ENCODE peak calls at places on chromosomes 2 and 18, in six cellular contexts. J is OCI-LY7; W is adrenal gland; F is fibroblast of lung; C is gastrocnemius medialis; I is CD8-positive, alpha-beta memory T cell. Y is an unnamed sample.
A peak's percentile ranks its signal among the peaks of the same experiment; 100 is the strongest.

GRCh38 chr2:64857581-64858471 is 131.4 kb upstream of the SLC1A4 start:
- DNase-seq in W (peak; percentile 47), J (no peak), C (peak; percentile 44), F (peak; percentile 90), I (no peak), Y (peak; percentile 85)

GRCh38 chr2:189091253-189091652 is 88.3 kb downstream of the COL5A2 start:
- DNase-seq in J (no peak), F (no peak), C (no peak), I (no peak), W (no peak), Y (no peak)

GRCh38 chr2:67945976-67946375 is 116.8 kb downstream of the C1D start:
- DNase-seq in C (no peak), I (no peak), F (no peak), J (no peak), W (no peak), Y (no peak)

GRCh38 chr2:241913703-241914102 is 44.2 kb downstream of the RTP5 start:
- DNase-seq in W (no peak), F (no peak), I (no peak), J (no peak), C (no peak), Y (no peak)

GRCh38 chr2:235311044-235311443 is 182.8 kb upstream of the AGAP1 start:
- DNase-seq in F (no peak), J (no peak), I (no peak), W (no peak), C (no peak), Y (no peak)

GRCh38 chr2:60472663-60473289 is 80.7 kb downstream of the BCL11A start:
- DNase-seq in J (no peak), I (no peak), C (no peak), F (no peak), W (no peak), Y (no peak)

GRCh38 chr2:232652505-232652851 is 19.1 kb downstream of the EFHD1 start:
- DNase-seq in F (no peak), W (no peak), C (no peak), I (no peak), J (no peak), Y (no peak)

GRCh38 chr2:132426033-132426432 is 9.4 kb downstream of the GPR39 start:
- DNase-seq in C (no peak), W (no peak), F (no peak), I (no peak), J (no peak), Y (no peak)

GRCh38 chr18:9094307-9095226 is 7.9 kb upstream of the NDUFV2 start:
- DNase-seq in W (no peak), C (no peak), J (no peak), F (peak; percentile 83), I (no peak), Y (no peak)

GRCh38 chr2:24860631-24861030 is 59.4 kb downstream of the ADCY3 start:
- DNase-seq in J (no peak), F (no peak), C (no peak), W (no peak), I (no peak), Y (no peak)

GRCh38 chr2:45647346-45647745 is 4.1 kb upstream of the PRKCE start:
- DNase-seq in W (no peak), F (no peak), C (no peak), J (no peak), I (no peak), Y (no peak)

GRCh38 chr2:168033966-168034365 is 213.4 kb downstream of the STK39 start:
- DNase-seq in I (no peak), W (no peak), C (no peak), J (no peak), F (no peak), Y (no peak)

GRCh38 chr2:101026923-101027469 is 24.9 kb downstream of the RPL31 start:
- DNase-seq in W (no peak), I (no peak), J (no peak), C (no peak), F (no peak), Y (no peak)

GRCh38 chr18:79898952-79899608 is 52.4 kb downstream of the SLC66A2 start:
- DNase-seq in C (peak; percentile 8), I (no peak), F (no peak), W (no peak), J (no peak), Y (peak; percentile 4)

GRCh38 chr2:128320609-128321420 is 2.1 kb upstream of the HS6ST1 start:
- DNase-seq in C (peak; percentile 43), F (no peak), J (no peak), I (no peak), W (no peak), Y (peak; percentile 77)

GRCh38 chr2:113274427-113274826 is 4.3 kb downstream of the PAX8 start:
- DNase-seq in I (no peak), W (no peak), F (no peak), J (no peak), C (no peak), Y (no peak)

GRCh38 chr2:113272463-113272862 is 6.3 kb downstream of the PAX8 start:
- DNase-seq in J (no peak), I (no peak), C (no peak), W (no peak), F (no peak), Y (no peak)

GRCh38 chr2:113275556-113276215 is 3.0 kb downstream of the PAX8 start:
- DNase-seq in C (no peak), I (no peak), J (no peak), W (no peak), F (no peak), Y (no peak)

GRCh38 chr2:113276216-113276905 is 2.4 kb downstream of the PAX8 start:
- DNase-seq in F (no peak), I (no peak), W (no peak), J (no peak), C (no peak), Y (no peak)

GRCh38 chr2:113273031-113273551 is 5.6 kb downstream of the PAX8 start:
- DNase-seq in I (no peak), J (peak; percentile 35), C (no peak), F (peak; percentile 38), W (no peak), Y (no peak)
- H3K27ac ChIP-seq in I (no peak overlapping the region), J (no peak overlapping the region), C (no peak overlapping the region), F (no peak overlapping the region), W (no peak overlapping the region), Y (no peak overlapping the region)

GRCh38 chr18:13381331-13381730 is 162.8 kb downstream of the LDLRAD4 start:
- DNase-seq in I (no peak), F (no peak), C (no peak), J (no peak), W (no peak), Y (no peak)

GRCh38 chr18:13381907-13382682 is 163.5 kb downstream of the LDLRAD4 start:
- DNase-seq in I (peak; percentile 61), F (peak; percentile 40), J (no peak), C (peak; percentile 43), W (peak; percentile 71), Y (peak; percentile 90)

GRCh38 chr18:13380671-13381070 is 162.1 kb downstream of the LDLRAD4 start:
- DNase-seq in F (no peak), J (no peak), C (no peak), W (no peak), I (no peak), Y (no peak)

GRCh38 chr18:13382990-13383821 is 164.6 kb downstream of the LDLRAD4 start:
- DNase-seq in F (no peak), I (no peak), W (no peak), C (no peak), J (no peak), Y (no peak)

DNA sequence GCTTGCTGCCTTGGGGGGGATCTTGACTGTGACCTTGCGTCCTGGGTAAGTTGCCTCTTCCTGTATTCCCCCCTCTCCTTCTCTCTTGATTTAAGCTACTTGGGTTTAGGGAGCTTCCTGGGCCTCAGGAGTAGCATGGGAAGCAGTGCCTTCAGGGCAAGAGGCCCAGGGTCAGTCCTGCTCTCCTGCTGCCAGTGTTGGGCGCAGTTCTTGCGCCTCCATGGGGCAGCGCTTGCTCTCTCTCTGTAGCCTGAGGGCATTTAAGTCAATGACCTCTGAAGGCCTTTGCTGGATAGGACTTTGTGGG is 164.1 kb downstream of the LDLRAD4 start:
- DNase-seq in C (no peak), I (no peak), F (no peak), J (no peak), W (peak; percentile 47), Y (peak; percentile 60)
- H3K4me3 ChIP-seq in C (no peak overlapping the region), I (peak overlapping the region; percentile 41), F (no peak overlapping the region), J (no peak overlapping the region), W (no peak overlapping the region), Y (no peak overlapping the region)

GRCh38 chr18:77107218-77107815 is 25.3 kb downstream of the MBP start:
- DNase-seq in J (no peak), W (no peak), F (peak; percentile 24), C (peak; percentile 22), I (no peak), Y (peak; percentile 44)

GRCh38 chr18:77106331-77106730 is 26.3 kb downstream of the MBP start:
- DNase-seq in C (peak; percentile 22), J (no peak), F (no peak), I (peak; percentile 87), W (no peak), Y (peak; percentile 67)

GRCh38 chr18:77105021-77105420 is 27.6 kb downstream of the MBP start:
- DNase-seq in C (no peak), J (no peak), F (no peak), W (no peak), I (no peak), Y (no peak)

GRCh38 chr18:77103991-77104521 is 28.5 kb downstream of the MBP start:
- DNase-seq in J (no peak), C (no peak), F (no peak), W (no peak), I (no peak), Y (no peak)

DNA sequence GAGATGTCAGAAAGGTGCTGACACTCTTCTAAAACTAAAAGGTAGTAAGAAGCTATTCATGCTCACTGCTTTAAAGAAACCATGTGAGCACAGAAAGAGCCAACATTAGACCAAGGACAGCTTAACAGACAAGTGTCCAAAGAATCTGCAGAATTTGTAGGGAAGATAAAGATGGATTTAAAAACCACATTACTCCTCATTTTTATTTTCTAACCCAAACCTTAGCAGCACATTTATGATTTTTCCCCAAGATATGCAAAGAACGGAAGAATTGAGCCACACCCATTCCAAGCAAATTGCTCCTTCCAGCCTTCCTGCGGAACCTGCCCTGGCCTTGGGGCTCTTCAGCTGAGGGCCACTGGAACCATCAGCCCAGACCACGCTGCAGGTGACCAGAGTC is 26.9 kb downstream of the MBP start:
- DNase-seq in J (no peak), W (no peak), C (no peak), I (no peak), F (no peak), Y (no peak)
- H3K4me1 ChIP-seq in J (peaks cover 71% of the 10 kb centered on the region), W (peaks cover 63% of the 10 kb centered on the region), C (peaks cover 58% of the 10 kb centered on the region), I (peaks cover 84% of the 10 kb centered on the region), F (peaks cover 40% of the 10 kb centered on the region), Y (peaks cover 15% of the 10 kb centered on the region)

DNA sequence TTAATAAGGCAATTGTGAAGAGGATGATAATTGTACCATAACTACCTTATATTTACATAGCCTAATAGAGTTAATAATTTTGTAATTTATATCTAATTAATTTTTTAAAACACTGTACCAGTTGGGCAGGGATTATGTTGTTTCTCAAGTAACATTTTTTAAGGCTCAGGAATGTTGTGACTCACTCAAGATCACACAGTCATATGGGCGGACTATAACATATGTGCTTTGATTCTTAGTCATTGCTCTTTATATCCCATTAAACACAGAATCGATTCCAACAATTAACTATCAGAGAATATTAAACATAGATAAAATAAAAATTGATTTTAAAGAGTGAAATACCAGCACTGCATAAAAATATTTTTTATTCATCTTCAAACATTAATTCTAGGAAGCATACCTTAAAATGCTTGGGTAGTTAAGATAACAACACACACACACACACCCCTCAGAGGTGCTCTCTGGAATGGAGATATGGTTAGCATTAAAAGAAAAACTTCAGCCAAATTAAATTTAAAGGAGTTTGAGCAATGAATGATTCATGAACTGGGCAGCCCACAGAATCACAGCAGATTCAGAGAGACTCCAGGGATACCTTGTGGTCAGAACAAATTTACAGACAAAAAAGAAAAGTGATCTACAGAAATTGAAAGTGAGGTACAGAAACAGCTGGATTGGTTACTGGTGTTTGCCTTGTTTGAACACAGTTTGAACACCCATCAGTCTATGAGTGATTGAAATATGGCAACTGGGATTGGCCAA is 869.4 kb upstream of the ID2 start:
- DNase-seq in I (no peak), J (no peak), F (peak; percentile 61), W (no peak), C (no peak), Y (no peak)
- H3K27ac ChIP-seq in I (no peak overlapping the region), J (no peak overlapping the region), F (no peak overlapping the region), W (no peak overlapping the region), C (no peak overlapping the region), Y (no peak overlapping the region)

Y was measured in right cardiac atrium.